ENCODE peak calls at places on chromosomes 7 and 10, in five cellular contexts. One of them, this sample, is unnamed.

GRCh38 chr7:3722396-3722846 is 421.4 kb downstream of the SDK1 start:
- DNase-seq in lung: no peak
- DNase-seq in fibroblast of villous mesenchyme: peak
- DNase-seq in mammary epithelial cell: no peak
- DNase-seq in BJ: no peak
- DNase-seq in this sample: no peak

GRCh38 chr7:127347567-127348246 is 44.8 kb downstream of the ZNF800 start:
- DNase-seq in lung: peak
- DNase-seq in fibroblast of villous mesenchyme: peak
- DNase-seq in mammary epithelial cell: peak
- DNase-seq in BJ: no peak
- DNase-seq in this sample: peak

GRCh38 chr10:14244801-14245211 is 85.9 kb downstream of the FRMD4A start:
- DNase-seq in lung: no peak
- DNase-seq in fibroblast of villous mesenchyme: peak
- DNase-seq in mammary epithelial cell: peak
- DNase-seq in BJ: peak
- DNase-seq in this sample: peak

GRCh38 chr7:44068054-44068453 is 2.7 kb upstream of the PGAM2 start:
- DNase-seq in lung: no peak
- DNase-seq in fibroblast of villous mesenchyme: peak
- DNase-seq in mammary epithelial cell: no peak
- DNase-seq in BJ: no peak
- DNase-seq in this sample: no peak

GRCh38 chr10:104640339-104641149 is 546 bp upstream of the SORCS3 start:
- DNase-seq in lung: no peak
- DNase-seq in fibroblast of villous mesenchyme: no peak
- DNase-seq in mammary epithelial cell: no peak
- DNase-seq in BJ: no peak
- DNase-seq in this sample: no peak

GRCh38 chr10:113225364-113225763 is 275.3 kb downstream of the TCF7L2 start:
- DNase-seq in lung: peak
- DNase-seq in fibroblast of villous mesenchyme: no peak
- DNase-seq in mammary epithelial cell: no peak
- DNase-seq in BJ: no peak
- DNase-seq in this sample: no peak

GRCh38 chr7:45638916-45639315 is 64.7 kb downstream of the ADCY1 start:
- DNase-seq in lung: no peak
- DNase-seq in fibroblast of villous mesenchyme: no peak
- DNase-seq in mammary epithelial cell: no peak
- DNase-seq in BJ: no peak
- DNase-seq in this sample: no peak

GRCh38 chr10:104109908-104110662 is 11.9 kb upstream of the SFR1 start:
- DNase-seq in lung: no peak
- DNase-seq in fibroblast of villous mesenchyme: peak
- DNase-seq in mammary epithelial cell: peak
- DNase-seq in BJ: peak
- DNase-seq in this sample: peak

GRCh38 chr10:11225935-11226334 is 208.3 kb downstream of the CELF2 start:
- DNase-seq in lung: peak
- DNase-seq in fibroblast of villous mesenchyme: no peak
- DNase-seq in mammary epithelial cell: no peak
- DNase-seq in BJ: no peak
- DNase-seq in this sample: no peak

GRCh38 chr7:100212631-100213286 is 7.0 kb upstream of the PVRIG start:
- DNase-seq in lung: no peak
- DNase-seq in fibroblast of villous mesenchyme: no peak
- DNase-seq in mammary epithelial cell: no peak
- DNase-seq in BJ: no peak
- DNase-seq in this sample: no peak

GRCh38 chr7:100211342-100211780 is 8.4 kb upstream of the PVRIG start:
- DNase-seq in lung: no peak
- DNase-seq in fibroblast of villous mesenchyme: no peak
- DNase-seq in mammary epithelial cell: no peak
- DNase-seq in BJ: no peak
- DNase-seq in this sample: no peak

GRCh38 chr7:100210803-100211202 is 8.9 kb upstream of the PVRIG start:
- DNase-seq in lung: no peak
- DNase-seq in fibroblast of villous mesenchyme: no peak
- DNase-seq in mammary epithelial cell: no peak
- DNase-seq in BJ: no peak
- DNase-seq in this sample: no peak

GRCh38 chr7:100209493-100209892 is 10.3 kb upstream of the PVRIG start:
- DNase-seq in lung: no peak
- DNase-seq in fibroblast of villous mesenchyme: no peak
- DNase-seq in mammary epithelial cell: no peak
- DNase-seq in BJ: no peak
- DNase-seq in this sample: no peak

DNA sequence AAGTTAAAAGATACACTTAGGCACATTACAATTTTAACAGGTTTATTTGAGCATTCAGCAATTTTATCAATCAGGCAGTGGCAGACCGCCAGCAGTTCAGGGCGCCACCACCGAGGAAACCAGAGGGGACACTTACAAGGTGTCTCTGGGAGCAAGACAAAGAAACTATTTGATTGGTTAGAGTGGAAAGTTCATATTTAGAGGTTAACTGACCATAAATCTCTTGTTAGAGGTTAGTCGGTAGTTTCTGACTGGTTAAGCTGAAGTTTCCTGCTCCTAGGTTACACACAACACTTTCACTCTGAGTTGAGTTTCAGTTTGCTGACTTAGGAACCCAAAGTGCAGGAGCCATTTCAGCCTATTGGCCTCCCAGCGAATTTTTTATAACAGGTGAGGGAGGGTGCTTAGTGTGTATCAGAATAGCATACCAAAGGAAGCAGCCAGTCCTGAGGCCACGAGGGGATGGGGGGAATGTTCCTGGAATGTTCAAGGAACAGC is 10.8 kb upstream of the PVRIG start:
- DNase-seq in lung: no peak
- DNase-seq in fibroblast of villous mesenchyme: no peak
- DNase-seq in mammary epithelial cell: no peak
- DNase-seq in BJ: no peak
- DNase-seq in this sample: no peak
- H3K4me3 ChIP-seq in lung: no peak
- H3K4me3 ChIP-seq in fibroblast of villous mesenchyme: no peak
- H3K4me3 ChIP-seq in mammary epithelial cell: no peak
- H3K4me3 ChIP-seq in BJ: no peak
- H3K4me3 ChIP-seq in this sample: no peak

GRCh38 chr7:150966002-150966401 is 12.1 kb downstream of the KCNH2 start:
- DNase-seq in lung: no peak
- DNase-seq in fibroblast of villous mesenchyme: no peak
- DNase-seq in mammary epithelial cell: no peak
- DNase-seq in BJ: no peak
- DNase-seq in this sample: no peak

GRCh38 chr7:150962743-150963399 is 15.2 kb downstream of the KCNH2 start:
- DNase-seq in lung: peak
- DNase-seq in fibroblast of villous mesenchyme: peak
- DNase-seq in mammary epithelial cell: no peak
- DNase-seq in BJ: no peak
- DNase-seq in this sample: peak

GRCh38 chr7:150963707-150964559 is 14.2 kb downstream of the KCNH2 start:
- DNase-seq in lung: no peak
- DNase-seq in fibroblast of villous mesenchyme: no peak
- DNase-seq in mammary epithelial cell: no peak
- DNase-seq in BJ: no peak
- DNase-seq in this sample: no peak

GRCh38 chr7:150965273-150965830 is 12.8 kb downstream of the KCNH2 start:
- DNase-seq in lung: no peak
- DNase-seq in fibroblast of villous mesenchyme: no peak
- DNase-seq in mammary epithelial cell: peak
- DNase-seq in BJ: no peak
- DNase-seq in this sample: no peak

GRCh38 chr7:150964593-150965111 is 13.5 kb downstream of the KCNH2 start:
- DNase-seq in lung: no peak
- DNase-seq in fibroblast of villous mesenchyme: no peak
- DNase-seq in mammary epithelial cell: no peak
- DNase-seq in BJ: no peak
- DNase-seq in this sample: no peak
- TF ChIP-seq CTCF in lung: no peak
- TF ChIP-seq CTCF in fibroblast of villous mesenchyme: no peak
- TF ChIP-seq CTCF in mammary epithelial cell: no peak
- TF ChIP-seq CTCF in BJ: no peak
- TF ChIP-seq CTCF in this sample: no peak

DNA sequence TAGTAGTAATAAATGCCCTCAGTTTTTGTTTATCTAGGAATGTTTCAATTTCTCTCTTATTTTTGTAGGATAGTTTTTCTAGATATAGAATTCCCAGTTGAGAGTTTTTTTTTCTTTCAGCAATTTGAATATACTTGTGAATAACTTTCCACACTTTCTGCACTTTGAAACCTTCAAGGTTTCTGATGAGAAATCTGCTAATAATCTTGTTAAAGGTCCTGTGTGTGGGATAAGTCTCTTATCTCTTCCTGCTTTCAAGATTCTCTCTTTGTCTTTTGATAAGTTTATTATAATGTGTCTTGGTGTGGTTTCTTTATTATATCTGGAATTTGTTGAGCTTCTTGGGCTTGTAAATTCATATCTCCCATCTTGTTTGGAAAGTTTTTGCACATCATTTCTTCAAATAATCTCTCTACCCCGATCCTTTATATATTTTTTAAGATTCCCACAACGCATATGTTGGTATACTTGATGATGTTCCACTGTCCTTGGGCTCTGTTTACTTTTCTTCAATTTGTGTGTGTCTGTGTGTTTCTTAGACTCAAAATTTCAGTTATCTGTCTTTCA is 103.5 kb downstream of the MKX start:
- DNase-seq in lung: no peak
- DNase-seq in fibroblast of villous mesenchyme: no peak
- DNase-seq in mammary epithelial cell: no peak
- DNase-seq in BJ: no peak
- DNase-seq in this sample: no peak
- H3K4me3 ChIP-seq in lung: no peak
- H3K4me3 ChIP-seq in fibroblast of villous mesenchyme: no peak
- H3K4me3 ChIP-seq in mammary epithelial cell: no peak
- H3K4me3 ChIP-seq in BJ: no peak
- H3K4me3 ChIP-seq in this sample: no peak

GRCh38 chr7:23450518-23450917 is 19.8 kb downstream of the IGF2BP3 start:
- DNase-seq in lung: no peak
- DNase-seq in fibroblast of villous mesenchyme: no peak
- DNase-seq in mammary epithelial cell: no peak
- DNase-seq in BJ: no peak
- DNase-seq in this sample: no peak
- TF ChIP-seq CTCF in lung: no peak
- TF ChIP-seq CTCF in fibroblast of villous mesenchyme: no peak
- TF ChIP-seq CTCF in mammary epithelial cell: no peak
- TF ChIP-seq CTCF in BJ: no peak
- TF ChIP-seq CTCF in this sample: no peak

GRCh38 chr10:126097558-126098215 is 201.3 kb downstream of the FANK1 start:
- DNase-seq in lung: no peak
- DNase-seq in fibroblast of villous mesenchyme: no peak
- DNase-seq in mammary epithelial cell: no peak
- DNase-seq in BJ: no peak
- DNase-seq in this sample: no peak
- H3K4me3 ChIP-seq in lung: no peak
- H3K4me3 ChIP-seq in fibroblast of villous mesenchyme: no peak
- H3K4me3 ChIP-seq in mammary epithelial cell: no peak
- H3K4me3 ChIP-seq in BJ: no peak
- H3K4me3 ChIP-seq in this sample: no peak

DNA sequence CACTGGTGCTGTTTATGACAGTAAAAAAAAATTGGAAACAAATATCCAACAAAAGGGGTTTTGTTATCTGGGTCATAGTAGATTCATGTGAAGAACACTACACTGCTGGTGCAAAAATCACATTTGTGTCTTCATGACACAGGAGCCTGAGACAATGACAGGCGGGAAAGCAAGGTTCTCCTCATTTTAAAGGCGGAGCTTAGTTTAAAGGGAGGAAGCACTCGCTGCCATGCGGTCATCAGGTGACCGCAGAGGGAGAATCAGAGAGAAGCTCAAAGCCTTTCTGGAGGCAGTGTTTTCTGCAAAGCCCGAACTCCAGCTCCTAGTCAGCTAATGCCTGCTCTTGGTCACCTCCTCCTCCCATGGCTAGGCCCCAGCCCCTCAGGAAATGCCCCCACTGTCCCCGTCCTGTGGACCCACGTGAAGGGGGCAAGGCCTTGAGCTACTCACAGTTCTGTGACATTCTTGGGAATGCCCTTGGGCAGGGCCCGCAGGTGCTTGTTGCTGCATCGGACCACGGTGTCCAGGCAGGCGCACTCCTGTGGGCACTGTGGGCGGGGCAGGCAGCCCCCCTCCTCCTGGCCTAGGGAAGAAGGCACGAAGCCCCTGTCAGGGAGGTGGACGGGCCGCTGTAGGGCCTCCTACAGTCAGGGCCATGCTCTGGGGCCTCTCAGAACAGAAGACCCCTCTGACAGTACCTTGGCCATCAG is 146.1 kb downstream of the SLIT1 start:
- DNase-seq in lung: no peak
- DNase-seq in fibroblast of villous mesenchyme: no peak
- DNase-seq in mammary epithelial cell: no peak
- DNase-seq in BJ: no peak
- DNase-seq in this sample: no peak
- TF ChIP-seq CTCF in lung: no peak
- TF ChIP-seq CTCF in fibroblast of villous mesenchyme: no peak
- TF ChIP-seq CTCF in mammary epithelial cell: no peak
- TF ChIP-seq CTCF in BJ: no peak
- TF ChIP-seq CTCF in this sample: no peak

DNA sequence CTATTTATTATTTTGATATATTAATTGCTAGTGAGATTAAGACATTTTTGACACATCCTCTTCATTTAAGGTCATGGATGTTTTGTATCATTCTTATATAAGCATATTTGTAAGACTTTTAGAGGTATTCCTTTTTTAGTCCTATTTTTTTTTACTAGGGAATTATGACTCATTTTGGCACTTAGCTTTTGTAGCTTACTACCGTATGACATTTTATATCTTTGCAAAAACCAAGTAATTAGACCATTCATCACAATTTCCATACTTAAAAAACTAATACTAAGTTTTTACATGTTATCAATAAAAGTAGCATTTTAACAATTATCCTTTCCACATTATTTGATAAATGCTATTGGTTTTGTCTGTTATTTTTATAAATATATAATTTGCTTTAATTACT is 41.6 kb downstream of the BMPR1A start:
- DNase-seq in lung: no peak
- DNase-seq in fibroblast of villous mesenchyme: no peak
- DNase-seq in mammary epithelial cell: no peak
- DNase-seq in BJ: no peak
- DNase-seq in this sample: peak
- H3K4me3 ChIP-seq in lung: no peak
- H3K4me3 ChIP-seq in fibroblast of villous mesenchyme: no peak
- H3K4me3 ChIP-seq in mammary epithelial cell: no peak
- H3K4me3 ChIP-seq in BJ: no peak
- H3K4me3 ChIP-seq in this sample: no peak

This sample was measured in AG10803.